ENCODE peak calls at places on chromosomes 5 and 9, in eight cellular contexts. T is NCI-H1105 treated with DMSO at 0.1 percent for 48 hours; C is effector CD4-positive, alpha-beta T cell; F is GM23248; O is NCI-H69; A is GM13977; X is GM04503; Z is T1000. M is an unnamed sample.

GRCh38 chr5:150298701-150299451 is 3.8 kb downstream of the ARSI start:
- DNase-seq in T (no peak), C (no peak), F (peak), O (no peak), A (no peak), X (peak), Z (peak), M (no peak)

GRCh38 chr9:31185831-31186230 is 1198.6 kb upstream of the ACO1 start:
- DNase-seq in T (no peak), C (no peak), F (peak), O (no peak), A (no peak), X (no peak), Z (no peak), M (no peak)

GRCh38 chr9:110918316-110919054 is 119.8 kb downstream of the LPAR1 start:
- DNase-seq in T (no peak), C (no peak), F (peak), O (no peak), A (no peak), X (no peak), Z (no peak), M (no peak)

GRCh38 chr9:34630402-34631154 is 1.7 kb upstream of the ARID3C start:
- DNase-seq in T (no peak), C (no peak), F (peak), O (no peak), A (no peak), X (no peak), Z (no peak), M (no peak)

GRCh38 chr5:45454114-45454513 is 242.1 kb downstream of the HCN1 start:
- DNase-seq in T (no peak), C (no peak), F (peak), O (no peak), A (no peak), X (peak), Z (no peak), M (no peak)

GRCh38 chr9:91023741-91024140 is 222.1 kb downstream of the SYK start:
- DNase-seq in T (no peak), C (no peak), F (no peak), O (no peak), A (no peak), X (no peak), Z (no peak), M (no peak)

GRCh38 chr9:113828211-113828610 is 47.9 kb upstream of the ZNF618 start:
- DNase-seq in T (no peak), C (no peak), F (peak), O (no peak), A (no peak), X (no peak), Z (no peak), M (no peak)

GRCh38 chr5:103216137-103216536 is 42.4 kb upstream of the MACIR start:
- DNase-seq in T (no peak), C (no peak), F (no peak), O (peak), A (no peak), X (no peak), Z (no peak), M (no peak)

GRCh38 chr5:179314606-179315355 is 30.5 kb downstream of the ADAMTS2 start:
- DNase-seq in T (no peak), C (no peak), F (peak), O (no peak), A (no peak), X (no peak), Z (no peak), M (no peak)

GRCh38 chr5:65305913-65306312 is 175.8 kb downstream of the ADAMTS6 start:
- DNase-seq in T (no peak), C (no peak), F (no peak), O (no peak), A (no peak), X (no peak), Z (no peak), M (no peak)